ENCODE peak calls at places on chromosome 12, in eight cellular contexts. O is HCT116, R is WERI-Rb-1, C is kidney epithelial cell, G is prostate gland, D is cardiac fibroblast, S is tibial nerve, N is Peyer's patch. E is an unnamed sample.

GRCh38 chr12:44581642-44582242 is 294.4 kb downstream of the NELL2 start:
- DNase-seq in C (no peak), G (no peak), N (no peak), S (no peak), D (no peak), R (no peak), O (no peak), E (no peak)

GRCh38 chr12:56079729-56080555 is at the start of gene ERBB3:
- DNase-seq in S (peak; percentile 41), R (peak; percentile 63), D (peak; percentile 75), N (peak; percentile 94), G (peak; percentile 87), O (peak; percentile 71), C (no peak), E (peak; percentile 79)

GRCh38 chr12:131067993-131068942 is 114.6 kb downstream of the ADGRD1 start:
- DNase-seq in C (no peak), R (no peak), N (no peak), S (peak; percentile 10), G (no peak), O (no peak), D (no peak), E (no peak)

GRCh38 chr12:53564941-53565340 is 57.7 kb upstream of the NPFF start:
- DNase-seq in D (no peak), S (no peak), O (no peak), G (no peak), C (no peak), R (no peak), N (no peak), E (no peak)

GRCh38 chr12:90938451-90938850 is 16.5 kb downstream of the CCER1 start:
- DNase-seq in N (no peak), S (no peak), R (no peak), G (no peak), C (peak; percentile 51), D (peak; percentile 65), O (no peak), E (no peak)

GRCh38 chr12:22474970-22475720 is 69.2 kb downstream of the C2CD5 start:
- DNase-seq in C (no peak), O (no peak), N (no peak), D (no peak), G (no peak), S (no peak), R (no peak), E (no peak)

GRCh38 chr12:1629338-1630080 is 478 bp downstream of the WNT5B start:
- DNase-seq in N (peak; percentile 66), G (no peak), S (no peak), O (no peak), C (no peak), R (peak; percentile 61), D (no peak), E (no peak)

GRCh38 chr12:93174473-93174872 is 203.3 kb upstream of the NUDT4 start:
- DNase-seq in N (no peak), O (no peak), G (no peak), R (no peak), D (no peak), S (no peak), C (no peak), E (no peak)

GRCh38 chr12:9869307-9870161 is at the start of gene CLEC2B:
- DNase-seq in D (peak; percentile 88), S (no peak), G (no peak), C (peak; percentile 12), R (no peak), N (no peak), O (no peak), E (peak; percentile 57)

GRCh38 chr12:5254703-5255102 is 177.2 kb upstream of the NTF3 start:
- DNase-seq in N (no peak), S (no peak), C (peak; percentile 12), R (no peak), O (no peak), D (no peak), G (no peak), E (no peak)

GRCh38 chr12:18601962-18602361 is 135.8 kb downstream of the PLCZ1 start:
- DNase-seq in C (no peak), S (no peak), N (no peak), R (no peak), O (no peak), G (no peak), D (no peak), E (no peak)

GRCh38 chr12:109127533-109128242 is 11.3 kb downstream of the ACACB start:
- DNase-seq in S (no peak), D (no peak), G (no peak), C (no peak), R (no peak), O (no peak), N (peak; percentile 12), E (no peak)

GRCh38 chr12:130904064-130904463 is 32.2 kb downstream of the RAN start:
- DNase-seq in R (no peak), G (no peak), S (no peak), C (no peak), O (no peak), D (no peak), N (no peak), E (no peak)

GRCh38 chr12:5437122-5437521 is 5.2 kb downstream of the NTF3 start:
- DNase-seq in G (no peak), D (no peak), O (no peak), C (no peak), S (no peak), N (no peak), R (no peak), E (no peak)

GRCh38 chr12:53235742-53236442 is 3.9 kb upstream of the RARG start:
- DNase-seq in O (no peak), N (no peak), C (no peak), S (no peak), D (no peak), G (no peak), R (peak; percentile 87), E (no peak)

GRCh38 chr12:103657331-103657730 is 70.3 kb downstream of the STAB2 start:
- DNase-seq in O (no peak), R (no peak), D (peak; percentile 30), N (no peak), G (no peak), S (no peak), C (no peak), E (no peak)

GRCh38 chr12:57278465-57279453 is 27.8 kb upstream of the STAC3 start:
- DNase-seq in R (no peak), C (no peak), D (no peak), S (no peak), N (no peak), G (peak; percentile 33), O (no peak), E (no peak)
- TF ChIP-seq CTCF in R (no peak), C (no peak), D (no peak), S (no peak), N (no peak), G (no peak), O (no peak), E (no peak)

GRCh38 chr12:84157170-84157569 is 755.4 kb downstream of the SLC6A15 start:
- DNase-seq in C (no peak), O (no peak), N (no peak), D (no peak), S (no peak), R (no peak), G (no peak), E (no peak)

GRCh38 chr12:84161296-84161695 is 751.3 kb downstream of the SLC6A15 start:
- DNase-seq in N (no peak), S (no peak), G (no peak), D (no peak), C (no peak), O (no peak), R (no peak), E (no peak)

GRCh38 chr12:84159245-84159644 is 753.4 kb downstream of the SLC6A15 start:
- DNase-seq in C (no peak), N (no peak), G (no peak), R (no peak), D (no peak), O (no peak), S (no peak), E (no peak)
- TF ChIP-seq CTCF in C (no peak), N (no peak), G (no peak), R (no peak), D (no peak), O (no peak), S (no peak), E (no peak)

GRCh38 chr12:112518336-112518735 is 99.6 kb downstream of the PTPN11 start:
- DNase-seq in O (no peak), C (no peak), S (no peak), D (no peak), R (no peak), N (no peak), G (no peak), E (no peak)
- TF ChIP-seq CTCF in O (no peak), C (no peak), S (no peak), D (no peak), R (no peak), N (no peak), G (no peak), E (no peak)

GRCh38 chr12:74846116-74846515 is 308.5 kb downstream of the ATXN7L3B start:
- DNase-seq in C (no peak), S (no peak), D (no peak), R (no peak), O (no peak), G (no peak), N (no peak), E (no peak)

GRCh38 chr12:74847169-74847568 is 309.5 kb downstream of the ATXN7L3B start:
- DNase-seq in O (no peak), C (no peak), D (no peak), S (no peak), R (no peak), G (no peak), N (no peak), E (no peak)

GRCh38 chr12:74849801-74850200 is 312.2 kb downstream of the ATXN7L3B start:
- DNase-seq in D (no peak), R (no peak), N (no peak), S (no peak), C (no peak), G (no peak), O (no peak), E (no peak)
- TF ChIP-seq CTCF in D (no peak), R (no peak), N (no peak), S (no peak), C (no peak), G (no peak), O (no peak), E (no peak)

DNA sequence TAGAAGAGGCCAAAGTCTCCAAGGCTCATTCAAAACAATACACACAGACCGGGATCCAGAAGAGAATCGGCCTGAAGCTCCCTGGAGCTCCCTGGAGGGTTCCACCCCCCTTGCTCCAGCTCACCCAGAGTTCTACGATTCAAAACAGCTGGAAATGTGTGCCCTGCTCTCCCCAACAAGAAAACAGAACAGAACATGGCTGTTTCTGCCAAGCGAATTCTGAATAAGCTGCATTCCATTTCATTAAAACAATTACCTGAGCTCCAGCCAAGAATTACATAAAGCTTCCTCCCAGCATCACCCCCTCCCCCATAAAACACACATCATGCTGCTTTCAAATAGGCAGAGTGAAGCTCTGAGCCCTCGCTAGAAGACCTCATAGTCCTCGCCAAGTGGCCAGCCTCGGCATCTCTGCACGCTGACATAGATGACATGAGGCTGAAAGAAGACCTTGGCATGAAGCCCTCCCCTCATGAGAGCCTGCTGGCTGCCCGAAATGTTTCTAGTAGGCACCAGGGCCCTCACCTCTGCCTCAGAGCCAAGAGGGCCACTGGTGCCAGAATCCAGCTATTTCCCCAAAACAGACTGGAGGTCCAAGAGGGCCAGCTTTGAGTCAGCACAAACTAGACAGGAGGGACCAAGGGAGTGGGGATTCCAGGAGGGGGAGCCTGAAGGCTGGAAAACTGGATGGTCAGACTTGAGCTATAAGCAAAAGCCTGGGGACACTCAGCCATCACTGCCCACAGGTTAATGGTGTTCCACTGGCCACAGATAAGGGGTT is 8.3 kb downstream of the PXN start:
- DNase-seq in N (no peak), R (no peak), C (no peak), O (no peak), S (no peak), G (peak; percentile 49), D (peak; percentile 97), E (no peak)
- TF ChIP-seq CTCF in N (no peak), R (no peak), C (no peak), O (no peak), S (no peak), G (no peak), D (peak; percentile 25), E (no peak)